ENCODE peak calls at places on chromosomes 4 and X, in four cellular contexts. X, Q, V and A are unnamed samples.

GRCh38 chr4:22667332-22667731 is 25.4 kb upstream of the GBA3 start:
- DNase-seq in Q (no peak), V (no peak), X (no peak), A (no peak)

GRCh38 chrX:437636-438390 is 51.1 kb upstream of the PPP2R3B start:
- DNase-seq in V (no peak), Q (no peak), X (no peak), A (no peak)

GRCh38 chrX:120000490-120001246 is 57.1 kb upstream of the NKAP start:
- DNase-seq in V (no peak), X (no peak), Q (peak; percentile 22), A (peak; percentile 42)

GRCh38 chrX:45140812-45141211 is 59.9 kb downstream of the DIPK2B start:
- DNase-seq in Q (no peak), V (no peak), X (no peak), A (no peak)

GRCh38 chr4:38670939-38671593 is 7.1 kb downstream of the KLF3 start:
- DNase-seq in Q (no peak), V (no peak), X (no peak), A (no peak)

GRCh38 chr4:127049506-127049905 is 583.3 kb upstream of the INTU start:
- DNase-seq in V (no peak), X (no peak), Q (no peak), A (no peak)

GRCh38 chrX:85914431-85914830 is 132.9 kb downstream of the CHM start:
- DNase-seq in X (no peak), Q (no peak), V (no peak), A (no peak)

GRCh38 chr4:152780267-152780811 is 585 bp downstream of the ARFIP1 start:
- DNase-seq in X (no peak), Q (no peak), V (peak; percentile 38), A (no peak)

GRCh38 chr4:8045909-8046308 is 106.2 kb upstream of the AFAP1 start:
- DNase-seq in V (no peak), Q (no peak), X (no peak), A (no peak)

GRCh38 chr4:1644906-1645657 is 39.0 kb downstream of the FAM53A start:
- DNase-seq in X (no peak), V (peak; percentile 82), Q (no peak), A (no peak)

GRCh38 chr4:24963277-24963676 is 50.4 kb upstream of the CCDC149 start:
- DNase-seq in V (no peak), X (no peak), Q (no peak), A (no peak)

GRCh38 chr4:68490826-68491457 is 43.7 kb downstream of the TMPRSS11E start:
- DNase-seq in Q (no peak), X (no peak), V (no peak), A (no peak)

GRCh38 chrX:119809185-119809666 is 17.8 kb upstream of the RPL39 start:
- DNase-seq in Q (no peak), X (no peak), V (no peak), A (no peak)

GRCh38 chrX:2342878-2343277 is 157.9 kb downstream of the DHRSX start:
- DNase-seq in V (peak; percentile 40), Q (no peak), X (no peak), A (no peak)

GRCh38 chr4:99816611-99817309 is at the start of gene DAPP1:
- DNase-seq in X (peak; percentile 84), Q (peak; percentile 78), V (no peak), A (no peak)

GRCh38 chrX:24242649-24243556 is 71.0 kb downstream of the SUPT20HL2 start:
- DNase-seq in X (no peak), Q (no peak), V (peak; percentile 56), A (no peak)

GRCh38 chr4:182645511-182645910 is 271.7 kb downstream of the DCTD start:
- DNase-seq in Q (no peak), X (no peak), V (no peak), A (no peak)

GRCh38 chr4:157854819-157855218 is 318.0 kb downstream of the GASK1B start:
- DNase-seq in X (no peak), V (no peak), Q (no peak), A (no peak)

GRCh38 chr4:54101190-54102041 is 1.5 kb downstream of the GSX2 start:
- DNase-seq in X (no peak), Q (no peak), V (no peak), A (peak; percentile 70)

GRCh38 chr4:71713611-71714203 is 70.2 kb downstream of the GC start:
- DNase-seq in Q (no peak), V (peak; percentile 31), X (no peak), A (no peak)

GRCh38 chrX:20061869-20062254 is 54.8 kb downstream of the MAP7D2 start:
- DNase-seq in Q (no peak), V (peak; percentile 14), X (no peak), A (no peak)

GRCh38 chr4:117495802-117496201 is 410.4 kb upstream of the TRAM1L1 start:
- DNase-seq in X (no peak), V (no peak), Q (no peak), A (no peak)

GRCh38 chrX:51641421-51642021 is 22.8 kb upstream of the CENPVL3 start:
- DNase-seq in X (no peak), Q (peak; percentile 4), V (peak; percentile 39), A (no peak)

GRCh38 chr4:86359944-86360478 is at the start of gene MAPK10:
- DNase-seq in X (peak; percentile 32), V (peak; percentile 42), Q (peak; percentile 32), A (peak; percentile 27)

GRCh38 chrX:9539611-9540387 is 74.9 kb downstream of the TBL1X start:
- DNase-seq in V (no peak), X (no peak), Q (no peak), A (no peak)

GRCh38 chr4:48197643-48198237 is 63.7 kb upstream of the TXK start:
- DNase-seq in X (no peak), V (no peak), Q (no peak), A (no peak)

GRCh38 chr4:176320976-176321361 is 1.2 kb downstream of the SPCS3 start:
- DNase-seq in X (no peak), V (no peak), Q (no peak), A (no peak)

GRCh38 chr4:128917781-128918180 is 108.3 kb downstream of the JADE1 start:
- DNase-seq in Q (no peak), X (no peak), V (no peak), A (no peak)

GRCh38 chr4:142474398-142475087 is 371.6 kb downstream of the INPP4B start:
- DNase-seq in Q (no peak), V (no peak), X (no peak), A (no peak)

GRCh38 chr4:40055873-40056721 is 553 bp upstream of the N4BP2 start:
- DNase-seq in X (peak; percentile 19), V (peak; percentile 79), Q (peak; percentile 42), A (peak; percentile 82)

GRCh38 chrX:155615938-155616337 is 3.2 kb upstream of the TMLHE start:
- DNase-seq in Q (no peak), X (no peak), V (no peak), A (no peak)

GRCh38 chrX:35890699-35891098 is 28.8 kb upstream of the CFAP47 start:
- DNase-seq in V (no peak), X (no peak), Q (no peak), A (peak; percentile 47)

GRCh38 chr4:30103455-30103854 is 616.7 kb upstream of the PCDH7 start:
- DNase-seq in Q (no peak), V (no peak), X (no peak), A (no peak)

GRCh38 chrX:155028749-155029360 is 2.2 kb downstream of the FUNDC2 start:
- DNase-seq in X (no peak), Q (no peak), V (no peak), A (no peak)